ENCODE peak calls at places on chromosomes 11 and 22, in four cellular contexts. D, T, Y and L are unnamed samples.

GRCh38 chr22:46798366-46799057 is 36.1 kb downstream of the TBC1D22A start:
- DNase-seq in T (peak), Y (peak), D (peak), L (peak)

GRCh38 chr22:31923166-31923565 is 21.2 kb upstream of the YWHAH start:
- DNase-seq in Y (no peak), T (no peak), D (no peak), L (no peak)

GRCh38 chr11:132715041-132715440 is 817.3 kb downstream of the OPCML start:
- DNase-seq in D (no peak), Y (no peak), T (peak), L (no peak)

GRCh38 chr11:113006916-113007445 is 45.8 kb downstream of the NCAM1 start:
- DNase-seq in Y (no peak), D (peak), T (no peak), L (no peak)

GRCh38 chr22:44362249-44363040 is 49.7 kb upstream of the SHISAL1 start:
- DNase-seq in Y (no peak), T (peak), D (no peak), L (no peak)

GRCh38 chr11:129766858-129767604 is 48.6 kb upstream of the TMEM45B start:
- DNase-seq in D (peak), T (peak), Y (peak), L (peak)

GRCh38 chr11:99988105-99988907 is 698.8 kb upstream of the ARHGAP42 start:
- DNase-seq in T (no peak), D (no peak), Y (no peak), L (no peak)

GRCh38 chr11:129460714-129461113 is 85.1 kb downstream of the BARX2 start:
- DNase-seq in D (no peak), T (no peak), Y (no peak), L (no peak)

GRCh38 chr22:36081023-36081431 is 52.4 kb upstream of the RBFOX2 start:
- DNase-seq in D (no peak), T (peak), Y (no peak), L (peak)

GRCh38 chr11:117657801-117658200 is 139.2 kb downstream of the DSCAML1 start:
- DNase-seq in T (no peak), Y (no peak), D (no peak), L (no peak)

GRCh38 chr11:92397356-92397755 is 172.7 kb downstream of the FAT3 start:
- DNase-seq in T (no peak), D (no peak), Y (no peak), L (no peak)

GRCh38 chr11:64372802-64373597 is 14.0 kb downstream of the RPS6KA4 start:
- DNase-seq in D (no peak), Y (peak), T (no peak), L (peak)

GRCh38 chr22:41664951-41665350 is 23.7 kb downstream of the SNU13 start:
- DNase-seq in Y (no peak), T (no peak), D (no peak), L (no peak)

GRCh38 chr11:61146413-61146812 is 14.8 kb downstream of the VPS37C start:
- DNase-seq in D (no peak), Y (no peak), T (no peak), L (no peak)

GRCh38 chr11:71473793-71474080 is 20.7 kb downstream of the NADSYN1 start:
- DNase-seq in Y (no peak), T (no peak), D (no peak), L (no peak)

GRCh38 chr11:106012744-106013143 is 9.3 kb downstream of the MSANTD4 start:
- DNase-seq in D (no peak), T (peak), Y (no peak), L (peak)

GRCh38 chr11:111911563-111912401 is at the start of gene CRYAB:
- DNase-seq in Y (no peak), T (peak), D (no peak), L (peak)

GRCh38 chr11:111960916-111961315 is 23.8 kb downstream of the DIXDC1 start:
- DNase-seq in T (no peak), Y (no peak), D (no peak), L (peak)

GRCh38 chr11:34869425-34869824 is 46.8 kb downstream of the APIP start:
- DNase-seq in D (no peak), T (no peak), Y (peak), L (no peak)

GRCh38 chr22:30864441-30865420 is 103.8 kb downstream of the MORC2 start:
- DNase-seq in T (no peak), D (no peak), Y (peak), L (no peak)

GRCh38 chr22:36439481-36440271 is 41.8 kb downstream of the TXN2 start:
- DNase-seq in T (peak), D (no peak), Y (no peak), L (peak)

GRCh38 chr22:26901228-26901816 is 243.9 kb downstream of the MIAT start:
- DNase-seq in D (no peak), T (no peak), Y (no peak), L (no peak)

GRCh38 chr11:13316528-13316961 is 39.0 kb downstream of the BMAL1 start:
- DNase-seq in Y (no peak), D (no peak), T (peak), L (no peak)

GRCh38 chr11:298406-299065 is 790 bp downstream of the IFITM5 start:
- DNase-seq in D (no peak), T (no peak), Y (no peak), L (no peak)

GRCh38 chr11:295351-296205 is 3.7 kb downstream of the IFITM5 start:
- DNase-seq in Y (no peak), T (no peak), D (no peak), L (no peak)

GRCh38 chr11:296206-296975 is 2.9 kb downstream of the IFITM5 start:
- DNase-seq in Y (no peak), D (no peak), T (no peak), L (no peak)

GRCh38 chr11:297666-298405 is 1.5 kb downstream of the IFITM5 start:
- DNase-seq in D (no peak), Y (no peak), T (no peak), L (no peak)

DNA sequence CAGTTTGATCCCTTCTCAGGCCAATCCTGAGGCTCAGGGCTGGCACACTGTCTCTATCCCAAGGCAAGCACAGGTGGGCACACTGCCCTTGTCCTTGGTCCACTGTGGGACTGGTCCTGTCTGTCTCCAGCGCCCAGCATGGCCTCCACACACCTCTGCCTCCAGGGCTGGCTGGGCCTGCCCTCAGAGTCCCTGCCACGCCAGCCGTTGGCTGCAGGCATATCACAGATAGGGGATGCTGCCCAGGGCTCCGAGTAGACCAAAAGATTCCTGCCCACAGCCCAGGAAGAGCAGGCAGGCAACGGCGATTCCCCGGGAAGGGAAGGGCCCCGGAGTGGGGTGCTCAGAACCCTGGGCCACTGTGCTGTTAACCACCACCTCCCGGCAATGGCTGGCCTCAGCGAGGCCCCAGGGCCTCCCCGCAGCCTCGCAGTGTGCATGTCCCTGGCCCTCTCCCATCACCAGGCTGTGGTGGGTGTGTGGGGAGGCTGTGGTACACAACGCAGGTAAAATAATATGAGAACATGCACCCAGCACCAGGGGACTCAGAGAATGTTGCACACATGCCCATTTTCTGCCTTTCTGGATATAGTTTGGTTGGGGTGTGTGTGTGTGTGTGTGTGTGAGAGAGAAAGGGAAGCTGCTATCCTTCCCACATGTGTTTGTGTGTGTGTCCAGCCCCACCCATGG is 2.2 kb downstream of the IFITM5 start:
- DNase-seq in Y (no peak), D (no peak), T (no peak), L (no peak)
- H3K4me3 ChIP-seq in Y (no peak), D (no peak), T (no peak), L (no peak)

GRCh38 chr11:44566559-44566949 is 1.1 kb downstream of the CD82 start:
- DNase-seq in D (no peak), Y (no peak), T (no peak), L (no peak)

GRCh38 chr11:44568706-44569473 is 3.4 kb downstream of the CD82 start:
- DNase-seq in D (no peak), T (peak), Y (no peak), L (peak)

GRCh38 chr11:44568358-44568705 is 2.9 kb downstream of the CD82 start:
- DNase-seq in Y (no peak), T (no peak), D (no peak), L (no peak)

GRCh38 chr11:44566952-44567875 is 1.8 kb downstream of the CD82 start:
- DNase-seq in D (no peak), Y (no peak), T (no peak), L (no peak)

DNA sequence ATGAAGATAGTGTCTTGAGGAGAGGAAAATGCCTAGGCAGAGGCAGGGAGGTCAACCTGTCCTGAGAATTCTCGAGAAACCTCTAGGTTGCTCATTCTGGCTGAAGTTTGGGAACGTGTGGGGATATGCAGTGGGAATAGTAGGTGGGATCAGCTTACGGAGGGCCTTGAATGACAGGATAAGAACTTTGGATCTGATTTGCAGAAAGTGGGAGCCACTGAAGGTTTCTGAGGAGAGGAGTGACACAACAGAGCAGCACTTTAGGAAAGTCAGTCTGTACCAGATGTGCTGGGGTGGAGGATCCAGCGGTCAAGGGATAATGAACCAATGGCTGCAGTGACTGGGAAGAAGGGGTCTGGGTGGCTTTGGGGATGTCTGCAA is 2.4 kb downstream of the CD82 start:
- DNase-seq in Y (no peak), T (no peak), D (no peak), L (no peak)
- H3K18ac ChIP-seq in Y (no peak), T (no peak), D (peak), L (no peak)

GRCh38 chr11:75565221-75565814 is 3.3 kb downstream of the SERPINH1 start:
- DNase-seq in D (no peak), T (peak), Y (no peak), L (peak)

GRCh38 chr11:75562048-75562835 is at the start of gene SERPINH1:
- DNase-seq in T (peak), Y (peak), D (no peak), L (peak)

GRCh38 chr11:75563978-75564552 is 2.0 kb downstream of the SERPINH1 start:
- DNase-seq in T (peak), D (peak), Y (peak), L (peak)

GRCh38 chr11:75562836-75563484 is 907 bp downstream of the SERPINH1 start:
- DNase-seq in D (peak), T (peak), Y (peak), L (peak)

DNA sequence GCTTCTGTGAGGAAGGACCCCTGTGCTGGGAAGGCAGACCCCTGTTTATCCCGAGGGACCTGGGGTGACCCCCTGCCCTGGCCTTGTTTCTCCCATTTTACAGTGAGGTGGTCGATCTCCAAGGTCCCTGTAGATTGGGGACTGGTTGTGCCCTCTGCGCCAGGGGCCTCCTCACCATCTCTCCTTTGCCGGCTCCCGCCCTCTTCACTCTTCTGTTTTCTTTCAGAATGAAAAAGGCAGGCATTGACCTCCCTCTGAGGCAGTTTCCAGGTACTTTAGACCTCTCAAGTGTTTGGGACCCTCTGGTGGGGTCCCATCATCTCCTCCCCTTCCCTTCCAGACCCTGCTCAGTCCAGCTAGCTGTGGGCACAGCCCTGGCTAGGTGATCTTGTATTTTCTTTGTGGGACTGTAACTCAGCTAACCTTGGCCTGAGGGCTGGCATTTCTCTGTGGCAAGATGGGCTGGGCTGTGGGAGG is 1.5 kb downstream of the SERPINH1 start:
- DNase-seq in D (no peak), T (no peak), Y (no peak), L (no peak)
- H4K91ac ChIP-seq in D (peak), T (peak), Y (peak), L (peak)

GRCh38 chr11:95339554-95339953 is 108.6 kb upstream of the SESN3 start:
- DNase-seq in Y (no peak), T (no peak), D (no peak), L (no peak)
- H3K4me3 ChIP-seq in Y (no peak), T (no peak), D (no peak), L (no peak)

GRCh38 chr11:26105762-26106423 is 226.0 kb upstream of the ANO3 start:
- DNase-seq in T (no peak), D (no peak), Y (no peak), L (no peak)
- H3K18ac ChIP-seq in T (no peak), D (no peak), Y (no peak), L (no peak)

GRCh38 chr11:69398529-69399492 is 82.7 kb upstream of the LINC01488 start:
- DNase-seq in Y (no peak), T (peak), D (no peak), L (no peak)
- H4K91ac ChIP-seq in Y (peak), T (no peak), D (peak), L (no peak)

GRCh38 chr11:8584096-8584495 is 9.9 kb downstream of the STK33 start:
- DNase-seq in Y (no peak), T (peak), D (no peak), L (no peak)
- H3K4me3 ChIP-seq in Y (no peak), T (no peak), D (no peak), L (no peak)